ENCODE peak calls at places on chromosome 4, in six cellular contexts. E is IMR-90, C is H1, L is mesendoderm, A is trophoblast cell, T is neuronal stem cell. M is an unnamed sample.

GRCh38 chr4:177051473-177052060 is 258.1 kb upstream of the NEIL3 start:
- DNase-seq in E (peak; percentile 9), L (peak; percentile 68), C (peak; percentile 49), T (peak; percentile 15), A (peak; percentile 64), M (peak; percentile 66)

GRCh38 chr4:80875642-80876041 is 154.9 kb upstream of the BMP3 start:
- DNase-seq in E (no peak), C (no peak), A (no peak), T (no peak), L (no peak), M (no peak)

GRCh38 chr4:98744372-98745150 is 86.2 kb upstream of the TSPAN5 start:
- DNase-seq in L (no peak), A (no peak), E (no peak), C (no peak), T (no peak), M (no peak)

GRCh38 chr4:100224160-100224559 is 33.9 kb upstream of the DDIT4L start:
- DNase-seq in E (no peak), T (no peak), C (no peak), L (no peak), A (no peak), M (no peak)

GRCh38 chr4:121726642-121727268 is 30.0 kb upstream of the ANXA5 start:
- DNase-seq in C (no peak), E (peak; percentile 78), A (peak; percentile 74), L (peak; percentile 85), T (peak; percentile 44), M (no peak)

GRCh38 chr4:143358923-143359694 is 22.4 kb downstream of the GAB1 start:
- DNase-seq in A (peak; percentile 80), L (no peak), C (no peak), E (peak; percentile 93), T (no peak), M (no peak)

GRCh38 chr4:138158746-138159297 is 83.3 kb downstream of the SLC7A11 start:
- DNase-seq in L (peak; percentile 10), T (no peak), E (peak; percentile 91), C (no peak), A (no peak), M (no peak)

GRCh38 chr4:168615294-168615693 is 118.4 kb downstream of the PALLD start:
- DNase-seq in A (peak; percentile 25), E (peak; percentile 57), L (peak; percentile 36), C (no peak), T (peak; percentile 20), M (no peak)

GRCh38 chr4:80173387-80173786 is 23.9 kb upstream of the PRDM8 start:
- DNase-seq in C (no peak), T (no peak), E (peak; percentile 88), L (no peak), A (no peak), M (no peak)

GRCh38 chr4:88158038-88158359 is 440 bp downstream of the ABCG2 start:
- DNase-seq in T (no peak), E (no peak), A (no peak), C (no peak), L (no peak), M (no peak)

GRCh38 chr4:155371432-155372043 is 5.2 kb downstream of the MAP9 start:
- DNase-seq in A (peak; percentile 55), C (no peak), L (peak; percentile 24), E (peak; percentile 21), T (no peak), M (no peak)

GRCh38 chr4:183838987-183839712 is 66.0 kb upstream of the STOX2 start:
- DNase-seq in E (peak; percentile 15), A (peak; percentile 42), T (no peak), C (no peak), L (peak; percentile 70), M (no peak)

GRCh38 chr4:73815145-73815544 is 21.3 kb upstream of the CXCL6 start:
- DNase-seq in L (no peak), T (no peak), A (no peak), C (no peak), E (peak; percentile 43), M (no peak)

GRCh38 chr4:172480471-172480870 is 667.3 kb downstream of the GALNTL6 start:
- DNase-seq in A (no peak), L (no peak), C (no peak), T (no peak), E (no peak), M (no peak)

GRCh38 chr4:98341309-98341708 is 80.1 kb downstream of the RAP1GDS1 start:
- DNase-seq in T (no peak), C (no peak), A (peak; percentile 87), L (peak; percentile 54), E (peak; percentile 48), M (no peak)

GRCh38 chr4:154472870-154473269 is 18.7 kb downstream of the DCHS2 start:
- DNase-seq in A (no peak), L (no peak), C (no peak), T (no peak), E (no peak), M (no peak)

GRCh38 chr4:185771696-185772390 is 40.2 kb downstream of the SORBS2 start:
- DNase-seq in A (no peak), T (no peak), L (no peak), E (no peak), C (no peak), M (no peak)

DNA sequence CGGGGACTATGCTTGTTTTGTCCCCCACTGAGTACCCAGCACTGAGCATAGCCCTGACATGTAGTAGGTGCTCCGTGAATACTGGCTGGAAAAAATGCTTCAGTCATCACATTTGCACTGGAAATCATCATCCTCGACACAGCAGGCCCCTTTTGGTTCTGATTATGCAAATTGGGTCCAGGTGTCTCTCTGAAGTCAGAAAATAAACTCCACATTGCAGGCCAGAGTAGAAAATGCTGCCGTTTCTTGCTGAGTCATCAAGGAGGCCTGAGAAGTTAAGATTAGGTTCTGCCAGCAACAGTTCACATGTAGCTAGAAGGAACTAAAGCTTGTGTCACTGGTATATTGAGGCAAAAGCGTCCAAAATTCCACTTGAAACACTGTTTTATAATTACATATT is 15.0 kb upstream of the STK32B start:
- DNase-seq in T (no peak), A (no peak), L (peak; percentile 37), C (no peak), E (peak; percentile 70), M (no peak)
- H2BK5ac ChIP-seq in T (no peak overlapping the region), A (no peak overlapping the region), L (no peak overlapping the region), C (no peak overlapping the region), E (no peak overlapping the region), M (no peak overlapping the region)

GRCh38 chr4:144666539-144667175 is 20.7 kb downstream of the HHIP start:
- DNase-seq in E (peak; percentile 65), T (no peak), C (no peak), L (peak; percentile 33), A (no peak), M (no peak)

GRCh38 chr4:144667500-144667899 is 21.5 kb downstream of the HHIP start:
- DNase-seq in C (no peak), T (no peak), E (no peak), L (no peak), A (no peak), M (no peak)

GRCh38 chr4:144659493-144659892 is 13.5 kb downstream of the HHIP start:
- DNase-seq in A (no peak), L (no peak), T (no peak), C (no peak), E (no peak), M (no peak)

GRCh38 chr4:144658908-144659307 is 13.0 kb downstream of the HHIP start:
- DNase-seq in E (peak; percentile 82), C (no peak), A (no peak), T (no peak), L (no peak), M (no peak)

DNA sequence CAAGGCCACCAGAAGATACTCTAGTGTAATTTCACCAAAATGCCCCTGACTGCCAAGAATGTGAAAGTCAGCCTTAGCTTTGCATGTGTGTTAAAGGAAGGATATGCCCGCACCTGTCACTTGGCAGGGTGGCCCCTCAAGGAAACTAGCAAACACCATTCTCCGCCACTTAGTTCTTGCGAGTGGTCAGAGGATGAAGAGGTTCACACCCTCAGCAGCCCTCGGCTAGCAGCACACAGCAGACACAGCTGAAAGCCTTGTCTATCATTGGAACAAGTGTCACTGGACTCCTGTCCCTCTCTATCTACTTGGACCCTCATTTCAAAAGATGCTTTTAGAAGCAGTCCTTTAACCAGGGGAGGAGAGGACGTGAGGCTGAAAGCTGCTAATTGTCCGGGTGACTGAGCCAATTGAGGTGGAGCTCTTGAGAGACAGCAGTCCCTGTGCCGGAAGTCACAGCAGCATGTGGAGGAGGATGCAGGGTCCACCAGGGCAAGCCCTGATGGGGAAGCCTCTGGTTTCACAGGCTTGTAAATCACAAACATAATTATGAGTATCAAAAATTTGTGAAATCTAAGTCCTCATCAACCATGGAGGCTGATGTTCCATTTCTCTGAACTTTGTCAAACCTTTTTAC is 18.0 kb downstream of the HHIP start:
- DNase-seq in C (no peak), E (no peak), A (no peak), L (no peak), T (no peak), M (no peak)
- H2AK5ac ChIP-seq in C (no peak overlapping the region), E (no peak overlapping the region), A (no peak overlapping the region), L (no peak overlapping the region), T (no peak overlapping the region), M (no peak overlapping the region)

DNA sequence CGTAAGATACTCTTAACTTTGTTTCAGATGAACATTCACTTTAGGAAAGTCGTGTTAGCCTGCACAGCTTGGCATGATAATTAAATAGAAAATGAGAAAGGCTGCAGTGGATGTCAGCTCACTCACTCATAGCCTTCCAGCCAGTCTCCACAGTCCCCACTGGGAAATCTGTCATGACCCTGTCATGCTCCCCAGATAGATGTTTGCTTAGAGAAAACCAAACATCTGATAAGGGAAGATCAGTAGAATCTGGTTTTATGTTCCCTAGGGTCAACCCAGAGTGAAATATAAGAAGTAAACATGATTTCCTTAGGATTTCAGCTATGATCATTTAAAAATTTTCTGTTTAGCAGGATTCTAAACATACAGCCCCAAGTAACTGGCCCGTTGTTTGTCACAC is 180.0 kb downstream of the BANK1 start:
- DNase-seq in A (no peak), L (no peak), T (no peak), E (no peak), C (no peak), M (no peak)
- H3K4me2 ChIP-seq in A (no peak overlapping the region), L (no peak overlapping the region), T (no peak overlapping the region), E (no peak overlapping the region), C (no peak overlapping the region), M (no peak overlapping the region)

GRCh38 chr4:7829687-7830580 is 109.7 kb downstream of the AFAP1 start:
- DNase-seq in T (no peak), A (no peak), E (no peak), C (no peak), L (no peak), M (no peak)

GRCh38 chr4:7827566-7827965 is 112.1 kb downstream of the AFAP1 start:
- DNase-seq in C (no peak), T (no peak), A (no peak), L (no peak), E (no peak), M (no peak)

GRCh38 chr4:7828926-7829325 is 110.7 kb downstream of the AFAP1 start:
- DNase-seq in T (no peak), E (peak; percentile 89), C (no peak), A (no peak), L (no peak), M (no peak)

GRCh38 chr4:7826909-7827306 is 112.8 kb downstream of the AFAP1 start:
- DNase-seq in C (no peak), E (no peak), A (no peak), L (no peak), T (no peak), M (no peak)

GRCh38 chr4:7828011-7828720 is 111.5 kb downstream of the AFAP1 start:
- DNase-seq in E (peak; percentile 100), C (no peak), T (no peak), A (no peak), L (peak; percentile 89), M (no peak)
- H2BK5ac ChIP-seq in E (peak overlapping the region; percentile 78), C (no peak overlapping the region), T (no peak overlapping the region), A (no peak overlapping the region), L (no peak overlapping the region), M (no peak overlapping the region)

GRCh38 chr4:6748286-6748685 is 32.3 kb downstream of the BLOC1S4 start:
- DNase-seq in L (no peak), A (no peak), T (no peak), C (no peak), E (no peak), M (no peak)
- H2AK5ac ChIP-seq in L (no peak overlapping the region), A (no peak overlapping the region), T (no peak overlapping the region), C (no peak overlapping the region), E (no peak overlapping the region), M (no peak overlapping the region)

M was measured in H9.